ENCODE peak calls at places on chromosome 14, in seven cellular contexts. B is left ventricle myocardium inferior, J is thoracic aorta, K is fibroblast of lung, E is lung, N is BJ, H is keratinocyte. Z is an unnamed sample.

GRCh38 chr14:63499701-63500250 is 43.4 kb downstream of the PPP2R5E start:
- DNase-seq in B (no peak), J (no peak), K (peak; percentile 86), E (no peak), N (peak; percentile 34), H (no peak), Z (no peak)

GRCh38 chr14:32757568-32757967 is 181.1 kb upstream of the NPAS3 start:
- DNase-seq in B (no peak), J (no peak), K (no peak), E (no peak), N (no peak), H (no peak), Z (no peak)

GRCh38 chr14:100523536-100524025 is 63.6 kb downstream of the BEGAIN start:
- DNase-seq in B (peak; percentile 4), J (no peak), K (no peak), E (no peak), N (no peak), H (no peak), Z (no peak)

GRCh38 chr14:61151276-61151675 is 129.9 kb downstream of the TMEM30B start:
- DNase-seq in B (no peak), J (no peak), K (peak; percentile 66), E (no peak), N (no peak), H (no peak), Z (no peak)

GRCh38 chr14:99029150-99029915 is 242.7 kb downstream of the BCL11B start:
- DNase-seq in B (no peak), J (no peak), K (no peak), E (no peak), N (no peak), H (no peak), Z (no peak)

GRCh38 chr14:45083979-45084722 is at the start of gene PRPF39:
- DNase-seq in B (peak; percentile 95), J (peak; percentile 73), K (peak; percentile 90), E (peak; percentile 96), N (peak; percentile 35), H (peak; percentile 23), Z (peak; percentile 52)

GRCh38 chr14:93789366-93790130 is 1.3 kb upstream of the PRIMA1 start:
- DNase-seq in B (no peak), J (no peak), K (no peak), E (no peak), N (no peak), H (no peak), Z (no peak)

GRCh38 chr14:79051009-79051710 is 881.0 kb downstream of the NRXN3 start:
- DNase-seq in B (no peak), J (no peak), K (no peak), E (no peak), N (no peak), H (no peak), Z (no peak)

GRCh38 chr14:32986791-32987545 is 48.3 kb downstream of the NPAS3 start:
- DNase-seq in B (peak; percentile 18), J (no peak), K (peak; percentile 17), E (no peak), N (peak; percentile 14), H (no peak), Z (no peak)

GRCh38 chr14:95514131-95515079 is 2.0 kb downstream of the SYNE3 start:
- DNase-seq in B (no peak), J (no peak), K (no peak), E (no peak), N (no peak), H (no peak), Z (no peak)

GRCh38 chr14:74979442-74980397 is 23.0 kb upstream of the EIF2B2 start:
- DNase-seq in B (no peak), J (no peak), K (peak; percentile 38), E (no peak), N (no peak), H (no peak), Z (no peak)

GRCh38 chr14:93939304-93940229 is 12.4 kb downstream of the FAM181A start:
- DNase-seq in B (peak; percentile 77), J (peak; percentile 26), K (peak; percentile 53), E (peak; percentile 79), N (no peak), H (no peak), Z (peak; percentile 24)

GRCh38 chr14:95515523-95516517 is 630 bp downstream of the SYNE3 start:
- DNase-seq in B (peak; percentile 76), J (no peak), K (no peak), E (no peak), N (no peak), H (no peak), Z (no peak)

GRCh38 chr14:35988550-35988949 is 162.4 kb downstream of the BRMS1L start:
- DNase-seq in B (no peak), J (no peak), K (no peak), E (no peak), N (no peak), H (no peak), Z (no peak)

GRCh38 chr14:50828738-50829471 is 2.1 kb downstream of the NIN start:
- DNase-seq in B (no peak), J (no peak), K (no peak), E (no peak), N (no peak), H (no peak), Z (no peak)

DNA sequence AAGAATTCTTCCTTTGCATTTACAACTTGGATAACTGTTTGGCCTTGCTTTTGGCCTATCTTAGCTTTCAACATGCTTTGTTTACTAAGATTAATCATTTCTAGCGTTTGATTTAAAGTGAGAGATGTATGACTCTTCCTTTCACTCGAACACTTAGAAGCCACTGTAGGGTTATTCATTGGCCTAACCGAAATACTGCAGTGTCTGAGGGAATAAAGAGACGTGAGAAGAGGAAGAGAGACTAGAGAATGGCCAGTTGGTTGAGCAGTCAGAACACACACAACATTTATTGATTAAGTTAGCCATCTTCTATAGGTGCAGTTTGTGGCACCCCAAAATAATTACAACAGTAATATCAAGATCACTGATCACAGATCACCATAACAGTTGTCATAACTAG is 62.3 kb upstream of the CCDC175 start:
- DNase-seq in B (no peak), J (no peak), K (no peak), E (no peak), N (no peak), H (no peak), Z (no peak)
- TF ChIP-seq CTCF in B (no peak), J (no peak), K (no peak), E (no peak), N (no peak), H (no peak), Z (no peak)

GRCh38 chr14:105864116-105864515 is 337.7 kb downstream of the TMEM121 start:
- DNase-seq in B (no peak), J (no peak), K (no peak), E (no peak), N (no peak), H (no peak), Z (no peak)

GRCh38 chr14:105861985-105862465 is 335.6 kb downstream of the TMEM121 start:
- DNase-seq in B (peak; percentile 3), J (no peak), K (no peak), E (no peak), N (no peak), H (no peak), Z (no peak)

GRCh38 chr14:105864651-105865265 is 338.4 kb downstream of the TMEM121 start:
- DNase-seq in B (peak; percentile 6), J (no peak), K (no peak), E (no peak), N (no peak), H (no peak), Z (no peak)

GRCh38 chr14:105862581-105863239 is 336.3 kb downstream of the TMEM121 start:
- DNase-seq in B (no peak), J (no peak), K (no peak), E (no peak), N (no peak), H (no peak), Z (no peak)

DNA sequence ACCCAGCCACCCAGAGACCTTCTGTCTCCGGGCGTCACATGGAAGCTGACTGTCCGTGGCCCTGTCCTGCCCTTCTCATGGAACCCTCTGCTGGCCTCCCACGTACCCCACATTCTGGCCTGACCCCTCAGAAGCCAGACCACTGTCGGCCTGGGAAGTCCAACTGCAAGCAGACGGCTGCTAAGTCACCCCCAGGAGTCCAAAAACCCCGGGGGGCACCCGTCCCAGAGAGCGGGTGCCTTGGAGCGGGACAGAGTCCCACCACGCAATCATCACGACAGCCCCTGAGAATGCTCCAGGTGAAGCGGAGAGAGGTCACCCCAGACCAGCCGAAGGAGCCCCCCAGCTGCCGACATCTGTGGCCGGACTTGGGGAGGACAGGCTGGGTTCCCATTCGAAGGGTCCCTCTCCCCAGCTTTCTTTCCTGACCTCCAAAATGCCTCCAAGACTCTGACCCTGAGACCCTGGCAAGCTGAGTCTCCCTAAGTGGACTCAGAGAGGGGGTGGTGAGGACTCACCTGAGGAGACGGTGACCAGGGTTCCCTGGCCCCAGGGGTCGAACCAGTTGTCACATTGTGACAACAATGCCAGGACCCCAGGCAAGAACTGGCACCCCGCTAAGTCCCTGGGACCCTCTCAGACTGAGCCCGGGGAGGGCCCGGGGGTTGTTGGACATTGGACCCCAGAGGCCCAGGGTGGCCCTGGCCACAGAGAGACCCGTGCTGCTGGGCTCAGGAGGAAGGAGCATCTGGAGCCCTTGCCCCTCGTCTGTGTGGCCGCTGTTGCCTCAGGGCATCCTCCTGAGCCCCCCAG is 337.1 kb downstream of the TMEM121 start:
- DNase-seq in B (peak; percentile 5), J (no peak), K (no peak), E (no peak), N (no peak), H (no peak), Z (no peak)
- H3K4me3 ChIP-seq in B (no peak overlapping the region), J (no peak overlapping the region), K (no peak overlapping the region), E (no peak overlapping the region), N (no peak overlapping the region), H (no peak overlapping the region), Z (no peak overlapping the region)

DNA sequence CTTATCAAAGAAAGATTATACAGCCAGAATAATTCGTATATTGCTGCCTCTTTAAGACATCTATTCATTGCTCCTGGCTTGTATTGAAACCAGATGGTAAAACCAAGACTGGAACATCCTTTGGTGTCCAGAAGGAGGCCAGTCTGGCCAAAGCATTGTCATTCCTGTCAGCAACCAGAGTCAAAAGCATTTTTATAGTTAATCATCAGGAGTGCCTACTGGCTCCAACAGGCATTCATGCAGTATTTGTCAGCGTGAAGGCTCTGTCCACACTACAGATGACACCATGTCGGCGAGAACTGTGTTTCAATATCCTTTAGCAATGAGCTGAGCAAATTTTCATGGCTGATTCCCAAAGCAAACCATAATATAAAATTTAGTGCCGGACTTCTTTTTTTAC is 118.0 kb upstream of the G2E3 start:
- DNase-seq in B (no peak), J (no peak), K (no peak), E (no peak), N (no peak), H (no peak), Z (no peak)
- TF ChIP-seq CTCF in B (no peak), J (no peak), K (no peak), E (no peak), N (no peak), H (no peak), Z (no peak)

GRCh38 chr14:103385994-103386491 is 828 bp downstream of the MARK3 start:
- DNase-seq in B (no peak), J (no peak), K (no peak), E (no peak), N (no peak), H (no peak), Z (no peak)

GRCh38 chr14:103390605-103391004 is 5.4 kb downstream of the MARK3 start:
- DNase-seq in B (no peak), J (no peak), K (no peak), E (no peak), N (no peak), H (no peak), Z (no peak)

GRCh38 chr14:103391048-103391447 is 5.8 kb downstream of the MARK3 start:
- DNase-seq in B (no peak), J (no peak), K (peak; percentile 87), E (no peak), N (peak; percentile 54), H (no peak), Z (no peak)

GRCh38 chr14:103386632-103387329 is 1.6 kb downstream of the MARK3 start:
- DNase-seq in B (no peak), J (no peak), K (no peak), E (no peak), N (no peak), H (no peak), Z (no peak)

GRCh38 chr14:103388664-103389063 is 3.4 kb downstream of the MARK3 start:
- DNase-seq in B (no peak), J (no peak), K (no peak), E (no peak), N (no peak), H (no peak), Z (no peak)
- H3K4me3 ChIP-seq in B (peak overlapping the region; percentile 98), J (no peak overlapping the region), K (no peak overlapping the region), E (no peak overlapping the region), N (no peak overlapping the region), H (peak overlapping the region; percentile 29), Z (no peak overlapping the region)

Z was measured in esophagus squamous epithelium.